ENCODE peak calls at places on chromosome 15, in six cellular contexts. S is WERI-Rb-1, O is lower leg skin, M is RWPE2, C is transverse colon, K is body of pancreas. A is an unnamed sample.

GRCh38 chr15:31317980-31318342 is 8.7 kb upstream of the KLF13 start:
- DNase-seq in S (no peak), O (no peak), M (no peak), C (no peak), K (no peak), A (no peak)

GRCh38 chr15:38854506-38854905 is 289.9 kb upstream of the RASGRP1 start:
- DNase-seq in S (no peak), O (no peak), M (no peak), C (no peak), K (no peak), A (no peak)

GRCh38 chr15:39188930-39189329 is 391.9 kb upstream of the THBS1 start:
- DNase-seq in S (no peak), O (no peak), M (peak), C (no peak), K (no peak), A (no peak)

GRCh38 chr15:81069356-81069755 is 64.7 kb upstream of the CFAP161 start:
- DNase-seq in S (peak), O (no peak), M (no peak), C (no peak), K (no peak), A (no peak)

GRCh38 chr15:74242296-74242929 is 6.3 kb downstream of the CCDC33 start:
- DNase-seq in S (peak), O (no peak), M (no peak), C (no peak), K (peak), A (no peak)

GRCh38 chr15:100256096-100256984 is 85.4 kb downstream of the ADAMTS17 start:
- DNase-seq in S (no peak), O (peak), M (no peak), C (no peak), K (no peak), A (peak)

GRCh38 chr15:98518823-98519561 is 129.3 kb upstream of the IGF1R start:
- DNase-seq in S (peak), O (peak), M (no peak), C (peak), K (peak), A (no peak)

GRCh38 chr15:20352241-20353200 is 189.1 kb downstream of the GOLGA6L6 start:
- DNase-seq in S (no peak), O (peak), M (peak), C (no peak), K (peak), A (peak)

GRCh38 chr15:59313703-59314332 is 58.9 kb downstream of the MYO1E start:
- DNase-seq in S (no peak), O (peak), M (peak), C (peak), K (peak), A (no peak)

GRCh38 chr15:39833515-39833981 is 50.9 kb upstream of the FSIP1 start:
- DNase-seq in S (no peak), O (no peak), M (no peak), C (no peak), K (no peak), A (no peak)

GRCh38 chr15:63999177-63999576 is 47.1 kb downstream of the DAPK2 start:
- DNase-seq in S (no peak), O (no peak), M (no peak), C (no peak), K (no peak), A (no peak)

GRCh38 chr15:30962079-30962478 is 29.3 kb downstream of the MTMR10 start:
- DNase-seq in S (peak), O (no peak), M (no peak), C (no peak), K (no peak), A (no peak)

GRCh38 chr15:33071451-33071850 is 123.1 kb downstream of the FMN1 start:
- DNase-seq in S (no peak), O (no peak), M (no peak), C (no peak), K (no peak), A (no peak)

GRCh38 chr15:82530606-82531379 is 9.5 kb downstream of the RPS17 start:
- DNase-seq in S (peak), O (peak), M (peak), C (peak), K (peak), A (no peak)

GRCh38 chr15:47857384-47858168 is 140.3 kb downstream of the SEMA6D start:
- DNase-seq in S (no peak), O (no peak), M (no peak), C (no peak), K (peak), A (no peak)
- TF ChIP-seq CTCF in S (no peak), O (no peak), M (no peak), C (no peak), K (no peak), A (no peak)

GRCh38 chr15:41566121-41566885 is 7.3 kb downstream of the TYRO3 start:
- DNase-seq in S (no peak), O (no peak), M (no peak), C (no peak), K (no peak), A (no peak)

GRCh38 chr15:41562784-41563198 is 3.8 kb downstream of the TYRO3 start:
- DNase-seq in S (peak), O (no peak), M (no peak), C (no peak), K (no peak), A (no peak)

GRCh38 chr15:41564960-41565502 is 6.0 kb downstream of the TYRO3 start:
- DNase-seq in S (no peak), O (no peak), M (peak), C (no peak), K (no peak), A (no peak)

GRCh38 chr15:41565702-41566101 is 6.7 kb downstream of the TYRO3 start:
- DNase-seq in S (no peak), O (no peak), M (no peak), C (no peak), K (no peak), A (no peak)

GRCh38 chr15:41564286-41564959 is 5.4 kb downstream of the TYRO3 start:
- DNase-seq in S (peak), O (no peak), M (no peak), C (no peak), K (no peak), A (no peak)
- TF ChIP-seq CTCF in S (no peak), O (no peak), M (no peak), C (no peak), K (no peak), A (no peak)

GRCh38 chr15:89247441-89247840 is 3.7 kb downstream of the FANCI start:
- DNase-seq in S (no peak), O (no peak), M (no peak), C (no peak), K (no peak), A (no peak)

GRCh38 chr15:89248584-89248983 is 4.8 kb downstream of the FANCI start:
- DNase-seq in S (no peak), O (no peak), M (no peak), C (no peak), K (no peak), A (no peak)

GRCh38 chr15:89243691-89244511 is at the start of gene FANCI:
- DNase-seq in S (peak), O (peak), M (peak), C (peak), K (peak), A (peak)

GRCh38 chr15:89243046-89243690 is 611 bp upstream of the FANCI start:
- DNase-seq in S (no peak), O (no peak), M (no peak), C (peak), K (no peak), A (no peak)

GRCh38 chr15:89244512-89244869 is 712 bp downstream of the FANCI start:
- DNase-seq in S (no peak), O (no peak), M (no peak), C (no peak), K (no peak), A (no peak)
- TF ChIP-seq CTCF in S (no peak), O (no peak), M (no peak), C (no peak), K (no peak), A (no peak)

GRCh38 chr15:72473670-72474465 is at the start of gene ARIH1:
- DNase-seq in S (peak), O (peak), M (peak), C (peak), K (peak), A (peak)

GRCh38 chr15:72474912-72475601 is 927 bp downstream of the ARIH1 start:
- DNase-seq in S (peak), O (peak), M (peak), C (peak), K (peak), A (peak)

GRCh38 chr15:72474466-72474911 is 359 bp downstream of the ARIH1 start:
- DNase-seq in S (no peak), O (peak), M (peak), C (no peak), K (no peak), A (no peak)

GRCh38 chr15:72475674-72476073 is 1.5 kb downstream of the ARIH1 start:
- DNase-seq in S (no peak), O (no peak), M (no peak), C (no peak), K (no peak), A (no peak)

GRCh38 chr15:72472907-72473669 is 1.0 kb upstream of the ARIH1 start:
- DNase-seq in S (no peak), O (no peak), M (no peak), C (no peak), K (no peak), A (no peak)
- TF ChIP-seq CTCF in S (no peak), O (no peak), M (no peak), C (no peak), K (no peak), A (peak)

DNA sequence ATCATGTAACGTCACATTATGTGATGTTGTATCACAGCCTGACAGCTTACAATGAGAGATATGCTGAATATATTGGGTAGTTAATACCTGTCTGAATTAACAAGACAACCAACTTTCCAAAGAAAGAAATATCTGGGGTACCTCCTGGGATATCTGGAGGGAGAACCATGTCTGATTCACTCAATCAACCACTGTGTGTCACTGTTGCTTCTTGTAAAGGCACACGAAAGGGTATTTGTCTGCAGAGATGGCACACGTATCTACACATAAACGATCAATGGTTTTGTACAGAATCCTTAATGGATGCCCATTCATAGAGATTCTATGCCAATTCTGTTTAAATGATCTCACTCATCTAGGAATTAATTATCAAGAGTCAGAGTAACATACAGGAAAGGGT is 252.1 kb upstream of the TMCO5A start:
- DNase-seq in S (no peak), O (no peak), M (no peak), C (no peak), K (no peak), A (no peak)
- TF ChIP-seq CTCF in S (no peak), O (no peak), M (peak), C (peak), K (peak), A (peak)

GRCh38 chr15:24761704-24762302 is 86.2 kb downstream of the NPAP1 start:
- DNase-seq in S (no peak), O (no peak), M (no peak), C (no peak), K (no peak), A (no peak)
- TF ChIP-seq CTCF in S (peak), O (no peak), M (peak), C (no peak), K (peak), A (peak)

DNA sequence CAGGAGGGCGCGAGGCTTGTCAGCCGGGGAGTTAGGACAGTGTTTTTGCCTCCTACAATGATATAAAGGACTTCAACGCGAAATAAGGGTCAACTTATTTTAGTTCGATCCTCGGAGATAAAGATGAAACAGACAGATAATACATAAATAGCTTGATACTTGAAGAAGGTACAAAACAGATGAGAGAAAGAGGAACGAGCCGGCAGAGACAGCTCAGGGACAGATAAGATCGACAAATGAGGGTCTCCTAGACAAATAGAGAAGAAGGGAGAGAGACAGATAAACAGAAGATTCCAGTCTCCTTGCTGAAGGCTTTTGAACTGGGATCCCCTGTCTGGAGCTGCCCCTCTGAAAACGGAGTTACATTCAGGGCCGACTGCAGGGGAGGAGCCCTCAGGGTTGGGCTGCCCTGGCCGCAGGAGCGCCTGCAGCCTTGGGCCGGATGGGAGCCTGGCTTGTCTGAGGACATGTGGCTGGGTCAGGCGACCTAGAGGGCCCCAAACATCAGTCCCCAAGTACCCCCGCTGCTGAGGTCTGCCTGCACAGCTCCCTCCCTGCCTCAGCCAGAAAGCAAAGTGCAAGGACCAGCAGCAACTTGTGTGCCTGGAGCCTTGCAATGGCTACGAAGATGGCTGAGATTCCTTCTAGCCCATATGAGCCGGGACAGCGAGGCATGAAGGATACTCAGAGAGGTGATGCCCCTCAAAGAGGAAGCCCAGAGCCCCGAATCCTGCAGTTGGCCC is 981 bp upstream of the SKOR1 start:
- DNase-seq in S (no peak), O (no peak), M (peak), C (no peak), K (no peak), A (peak)
- TF ChIP-seq CTCF in S (no peak), O (no peak), M (no peak), C (no peak), K (no peak), A (no peak)

A was measured in chondrocyte.